ENCODE peak calls at places on chromosomes 6 and 20, in ten cellular contexts. U is IMR-90; I is right cardiac atrium; Z is hepatocyte; G is mesendoderm; M is CD8-positive, alpha-beta T cell; V is psoas muscle; K is brain microvascular endothelial cell; S is mammary epithelial cell; B is effector memory CD4-positive, alpha-beta T cell. T is an unnamed sample.
A peak's percentile ranks its signal among the peaks of the same experiment; 100 is the strongest.

GRCh38 chr6:75848274-75848673 is 99.2 kb downstream of the MYO6 start:
- DNase-seq in U (no peak), I (no peak), Z (no peak), G (no peak), M (no peak), V (no peak), K (no peak), S (no peak), B (no peak), T (no peak)

GRCh38 chr6:37819802-37820712 is 530 bp downstream of the ZFAND3 start:
- DNase-seq in U (peak; percentile 65), I (peak; percentile 86), Z (peak; percentile 69), G (peak; percentile 79), M (peak; percentile 39), V (peak; percentile 78), K (peak; percentile 32), S (peak; percentile 77), B (peak; percentile 52), T (peak; percentile 49)

GRCh38 chr6:111228094-111228493 is 140.8 kb downstream of the SLC16A10 start:
- DNase-seq in U (no peak), I (no peak), Z (no peak), G (no peak), M (no peak), V (no peak), K (no peak), S (peak; percentile 81), B (no peak), T (no peak)

GRCh38 chr20:61762886-61763739 is 302.6 kb downstream of the TAF4 start:
- DNase-seq in U (no peak), I (no peak), Z (no peak), G (no peak), M (no peak), V (peak; percentile 40), K (no peak), S (no peak), B (no peak), T (no peak)

GRCh38 chr20:50314326-50314725 is 123.7 kb downstream of the CEBPB start:
- DNase-seq in U (no peak), I (no peak), Z (no peak), G (no peak), M (no peak), V (no peak), K (no peak), S (no peak), B (no peak), T (no peak)

GRCh38 chr6:170250981-170251775 is 39.7 kb downstream of the DLL1 start:
- DNase-seq in U (no peak), I (no peak), Z (no peak), G (no peak), M (no peak), V (no peak), K (no peak), S (no peak), B (no peak), T (no peak)

GRCh38 chr20:63060057-63060991 is 53.6 kb upstream of the BHLHE23 start:
- DNase-seq in U (peak; percentile 22), I (no peak), Z (no peak), G (no peak), M (no peak), V (peak; percentile 27), K (peak; percentile 52), S (peak; percentile 50), B (no peak), T (no peak)

GRCh38 chr20:17871181-17871580 is 97.4 kb downstream of the SNX5 start:
- DNase-seq in U (peak; percentile 48), I (no peak), Z (no peak), G (peak; percentile 60), M (no peak), V (no peak), K (peak; percentile 36), S (no peak), B (no peak), T (no peak)

GRCh38 chr6:36054965-36055364 is 27.4 kb downstream of the MAPK14 start:
- DNase-seq in U (no peak), I (no peak), Z (no peak), G (peak; percentile 28), M (no peak), V (no peak), K (no peak), S (no peak), B (no peak), T (no peak)

GRCh38 chr20:10659651-10660601 is 13.9 kb downstream of the JAG1 start:
- DNase-seq in U (no peak), I (peak; percentile 50), Z (peak; percentile 48), G (peak; percentile 67), M (no peak), V (no peak), K (no peak), S (no peak), B (no peak), T (no peak)

GRCh38 chr20:21433329-21433890 is 36.1 kb upstream of the NKX2-4 start:
- DNase-seq in U (peak; percentile 31), I (no peak), Z (peak; percentile 4), G (no peak), M (no peak), V (no peak), K (peak; percentile 76), S (peak; percentile 62), B (no peak), T (no peak)
- H3K27ac ChIP-seq in U (no peak overlapping the region), I (no peak overlapping the region), Z (no peak overlapping the region), G (no peak overlapping the region), M (no peak overlapping the region), V (no peak overlapping the region), K (no peak overlapping the region), S (no peak overlapping the region), B (no peak overlapping the region), T (no peak overlapping the region)

DNA sequence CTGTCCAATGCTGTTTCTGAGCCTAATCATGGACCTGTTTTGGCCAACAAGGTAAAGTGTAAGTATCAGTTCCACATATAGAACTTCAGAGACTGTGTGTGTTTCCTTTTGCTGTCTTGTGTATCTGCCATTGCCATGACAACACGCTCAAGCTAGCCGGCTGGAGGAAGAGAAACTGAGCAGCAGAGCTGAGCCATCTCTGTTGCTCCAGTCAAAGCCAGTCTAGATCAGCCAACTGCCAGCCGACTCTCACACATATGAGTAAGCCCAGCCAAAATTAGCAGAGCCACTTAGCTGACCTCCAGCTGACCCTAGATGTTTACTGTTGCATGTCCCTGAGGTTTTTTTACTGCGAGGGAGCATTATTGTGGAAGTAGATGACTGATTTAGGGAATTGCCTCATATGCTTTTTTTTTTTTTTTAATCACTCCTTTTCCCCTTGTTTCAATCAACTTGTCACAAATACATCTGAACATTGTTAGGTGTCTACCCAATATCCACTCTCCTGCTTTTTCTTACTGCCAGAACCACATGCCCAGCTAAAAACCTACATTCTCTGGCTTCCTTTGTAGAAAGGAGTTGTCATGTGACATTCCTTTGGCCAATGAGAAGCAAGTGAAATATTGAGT is 304.2 kb upstream of the SUPT3H start:
- DNase-seq in U (no peak), I (no peak), Z (no peak), G (peak; percentile 49), M (no peak), V (no peak), K (peak; percentile 53), S (peak; percentile 62), B (no peak), T (no peak)
- H3K4me3 ChIP-seq in U (no peak overlapping the region), I (no peak overlapping the region), Z (no peak overlapping the region), G (no peak overlapping the region), M (no peak overlapping the region), V (no peak overlapping the region), K (no peak overlapping the region), S (no peak overlapping the region), B (no peak overlapping the region), T (no peak overlapping the region)

GRCh38 chr20:46207031-46207549 is 89.0 kb downstream of the CD40 start:
- DNase-seq in U (no peak), I (no peak), Z (no peak), G (no peak), M (no peak), V (no peak), K (no peak), S (no peak), B (no peak), T (no peak)

GRCh38 chr20:46205349-46205748 is 87.2 kb downstream of the CD40 start:
- DNase-seq in U (no peak), I (no peak), Z (no peak), G (no peak), M (no peak), V (no peak), K (no peak), S (no peak), B (no peak), T (no peak)

GRCh38 chr20:46206025-46206424 is 87.9 kb downstream of the CD40 start:
- DNase-seq in U (peak; percentile 28), I (no peak), Z (no peak), G (no peak), M (no peak), V (no peak), K (peak; percentile 16), S (peak; percentile 50), B (no peak), T (no peak)

GRCh38 chr20:46209930-46210671 is 92.0 kb downstream of the CD40 start:
- DNase-seq in U (no peak), I (no peak), Z (no peak), G (no peak), M (no peak), V (no peak), K (no peak), S (no peak), B (no peak), T (no peak)

DNA sequence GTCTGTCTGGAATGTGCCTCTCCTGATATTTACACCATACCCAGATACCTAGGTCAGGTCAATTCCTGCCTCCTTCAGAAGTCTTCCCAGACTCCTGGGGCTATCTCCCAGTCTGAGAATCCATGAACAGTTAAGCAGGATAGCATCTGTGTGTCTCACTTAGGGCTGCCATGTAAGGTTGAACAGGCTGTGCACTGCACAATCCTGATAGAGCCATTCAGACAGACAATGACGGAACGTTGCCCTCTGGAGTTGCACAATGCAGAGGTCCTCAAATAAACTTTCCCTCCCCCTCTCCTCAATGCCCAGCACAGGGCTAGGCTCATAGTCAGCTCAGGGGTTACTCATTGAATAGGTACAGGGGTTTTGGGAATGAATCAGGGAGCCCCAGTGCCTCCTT is 89.7 kb downstream of the CD40 start:
- DNase-seq in U (no peak), I (no peak), Z (no peak), G (no peak), M (no peak), V (no peak), K (no peak), S (no peak), B (no peak), T (no peak)
- H3K27me3 ChIP-seq in U (peaks cover 57% of the 10 kb centered on the region), I (no peaks in the 10 kb centered on the region), Z (peaks cover 24% of the 10 kb centered on the region), G (no peaks in the 10 kb centered on the region), M (no peaks in the 10 kb centered on the region), V (peaks cover 35% of the 10 kb centered on the region), K (peaks cover 37% of the 10 kb centered on the region), S (peaks cover 2% of the 10 kb centered on the region), B (peaks cover 2% of the 10 kb centered on the region), T (no peaks in the 10 kb centered on the region)

DNA sequence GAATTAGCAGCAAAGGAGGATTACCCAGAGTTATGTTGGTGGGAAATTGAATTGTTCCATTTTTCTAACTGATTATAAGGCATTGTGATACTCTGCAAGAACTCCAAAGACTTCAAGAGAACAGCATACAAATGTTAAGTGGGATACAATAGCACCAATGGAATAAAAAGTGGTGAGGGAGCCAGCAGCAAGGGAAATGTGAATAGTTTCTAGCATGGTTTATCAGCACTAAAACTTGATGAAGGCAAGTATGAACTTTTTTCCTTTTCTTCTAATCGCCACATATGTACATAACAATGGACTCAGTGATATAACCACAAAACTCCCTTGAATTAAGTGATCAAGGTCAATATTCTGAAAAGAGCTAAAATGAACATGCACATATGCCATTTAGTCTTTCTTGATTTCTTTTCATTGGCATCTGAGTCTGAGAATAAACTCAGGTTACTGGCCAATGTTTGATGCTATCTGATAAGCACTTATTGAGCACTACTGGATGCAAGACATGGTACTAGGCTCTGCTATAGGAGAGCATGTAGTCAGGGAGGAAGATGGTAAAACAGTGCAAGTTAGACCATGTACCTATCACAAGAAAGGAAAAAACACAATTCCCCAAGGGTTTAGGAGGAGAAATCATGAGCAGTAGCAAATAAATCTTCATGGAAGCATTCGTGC is 36.6 kb upstream of the NOX3 start:
- DNase-seq in U (no peak), I (no peak), Z (no peak), G (no peak), M (no peak), V (no peak), K (no peak), S (no peak), B (no peak), T (no peak)
- H3K27ac ChIP-seq in U (peak overlapping the region; percentile 98), I (no peak overlapping the region), Z (no peak overlapping the region), G (no peak overlapping the region), M (no peak overlapping the region), V (no peak overlapping the region), K (peak overlapping the region; percentile 79), S (no peak overlapping the region), B (no peak overlapping the region), T (peak overlapping the region; percentile 85)

T was measured in thoracic aorta.